ENCODE peak calls at places on chromosome 10, in four cellular contexts. One of them, this sample, is unnamed.
A peak's percentile ranks its signal among the peaks of the same experiment; 100 is the strongest.

GRCh38 chr10:19654576-19654975 is 161.7 kb upstream of the PLXDC2 start:
- DNase-seq in HepG2: no peak
- DNase-seq in H1: no peak
- DNase-seq in K562: no peak
- DNase-seq in this sample: no peak

GRCh38 chr10:30985552-30985951 is 46.1 kb downstream of the ZNF438 start:
- DNase-seq in HepG2: no peak
- DNase-seq in H1: no peak
- DNase-seq in K562: no peak
- DNase-seq in this sample: no peak

GRCh38 chr10:75108684-75109458 is 2.6 kb upstream of the SAMD8 start:
- DNase-seq in HepG2: peak; percentile 58
- DNase-seq in H1: peak; percentile 86
- DNase-seq in K562: peak; percentile 85
- DNase-seq in this sample: peak; percentile 89

GRCh38 chr10:7202804-7203203 is 208.0 kb downstream of the SFMBT2 start:
- DNase-seq in HepG2: no peak
- DNase-seq in H1: no peak
- DNase-seq in K562: no peak
- DNase-seq in this sample: no peak

GRCh38 chr10:110456523-110457091 is 41.1 kb upstream of the DUSP5 start:
- DNase-seq in HepG2: no peak
- DNase-seq in H1: no peak
- DNase-seq in K562: no peak
- DNase-seq in this sample: peak; percentile 65

GRCh38 chr10:3222068-3222467 is 49.5 kb upstream of the PITRM1 start:
- DNase-seq in HepG2: no peak
- DNase-seq in H1: no peak
- DNase-seq in K562: no peak
- DNase-seq in this sample: peak; percentile 41

GRCh38 chr10:25766213-25766612 is 167.8 kb upstream of the MYO3A start:
- DNase-seq in HepG2: no peak
- DNase-seq in H1: no peak
- DNase-seq in K562: no peak
- DNase-seq in this sample: no peak

GRCh38 chr10:8990280-8990987 is 935.9 kb downstream of the GATA3 start:
- DNase-seq in HepG2: no peak
- DNase-seq in H1: no peak
- DNase-seq in K562: no peak
- DNase-seq in this sample: no peak

GRCh38 chr10:44706745-44707144 is 204.4 kb upstream of the TMEM72 start:
- DNase-seq in HepG2: no peak
- DNase-seq in H1: no peak
- DNase-seq in K562: no peak
- DNase-seq in this sample: no peak
- TF ChIP-seq PHF8 in HepG2: no peak
- TF ChIP-seq PHF8 in H1: no peak
- TF ChIP-seq PHF8 in K562: no peak
- TF ChIP-seq PHF8 in this sample: no peak

GRCh38 chr10:53403688-53404087 is 631.1 kb upstream of the MBL2 start:
- DNase-seq in HepG2: no peak
- DNase-seq in H1: no peak
- DNase-seq in K562: no peak
- DNase-seq in this sample: no peak
- TF ChIP-seq PHF8 in HepG2: no peak
- TF ChIP-seq PHF8 in H1: no peak
- TF ChIP-seq PHF8 in K562: no peak
- TF ChIP-seq PHF8 in this sample: no peak

GRCh38 chr10:113691381-113691780 is 11.7 kb downstream of the CASP7 start:
- DNase-seq in HepG2: no peak
- DNase-seq in H1: no peak
- DNase-seq in K562: no peak
- DNase-seq in this sample: no peak
- TF ChIP-seq PHF8 in HepG2: no peak
- TF ChIP-seq PHF8 in H1: no peak
- TF ChIP-seq PHF8 in K562: no peak
- TF ChIP-seq PHF8 in this sample: no peak

DNA sequence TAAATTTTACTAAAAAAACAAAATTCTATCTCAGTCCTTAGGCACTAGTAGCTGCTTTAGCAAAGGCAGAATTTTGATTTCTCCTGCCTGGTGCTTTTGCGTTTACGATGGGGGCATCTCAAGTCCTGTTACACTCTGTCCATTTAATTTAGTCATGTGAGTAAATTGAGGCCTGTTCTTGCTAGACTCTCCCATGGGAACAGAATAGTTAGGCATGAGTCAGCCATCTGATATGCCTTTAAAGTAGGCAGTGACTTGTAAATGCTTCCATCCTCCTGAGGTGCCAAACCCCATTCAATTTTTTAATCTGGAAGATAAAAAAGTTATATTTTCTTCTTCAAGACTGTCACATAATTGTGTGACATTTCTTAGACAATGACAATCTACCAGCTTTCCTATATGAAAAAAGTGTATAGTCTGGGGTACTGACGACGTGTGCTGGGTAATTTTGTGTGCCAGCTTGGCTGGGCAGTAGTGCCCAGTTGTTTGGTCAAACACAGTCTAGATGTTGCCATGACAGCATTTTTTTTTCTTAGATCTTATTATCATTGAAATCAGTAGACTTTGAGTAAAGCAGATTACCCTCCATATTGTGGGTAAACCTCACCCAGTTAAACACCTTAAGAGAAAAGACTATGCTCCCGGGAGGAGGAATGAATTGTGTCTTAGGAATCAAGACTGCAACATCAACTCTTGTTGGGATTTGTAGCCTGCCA is 603.4 kb downstream of the SORCS1 start:
- DNase-seq in HepG2: no peak
- DNase-seq in H1: no peak
- DNase-seq in K562: no peak
- DNase-seq in this sample: no peak
- TF ChIP-seq PHF8 in HepG2: no peak
- TF ChIP-seq PHF8 in H1: no peak
- TF ChIP-seq PHF8 in K562: no peak
- TF ChIP-seq PHF8 in this sample: no peak

GRCh38 chr10:89160339-89160738 is 46.8 kb downstream of the CH25H start:
- DNase-seq in HepG2: no peak
- DNase-seq in H1: no peak
- DNase-seq in K562: no peak
- DNase-seq in this sample: no peak

GRCh38 chr10:89156161-89156560 is 51.0 kb downstream of the CH25H start:
- DNase-seq in HepG2: no peak
- DNase-seq in H1: no peak
- DNase-seq in K562: no peak
- DNase-seq in this sample: no peak

GRCh38 chr10:89153971-89154370 is 53.1 kb downstream of the CH25H start:
- DNase-seq in HepG2: no peak
- DNase-seq in H1: no peak
- DNase-seq in K562: no peak
- DNase-seq in this sample: no peak

GRCh38 chr10:89159761-89160160 is 47.4 kb downstream of the CH25H start:
- DNase-seq in HepG2: no peak
- DNase-seq in H1: no peak
- DNase-seq in K562: no peak
- DNase-seq in this sample: no peak

GRCh38 chr10:89158446-89158845 is 48.7 kb downstream of the CH25H start:
- DNase-seq in HepG2: no peak
- DNase-seq in H1: no peak
- DNase-seq in K562: no peak
- DNase-seq in this sample: no peak
- TF ChIP-seq PHF8 in HepG2: no peak
- TF ChIP-seq PHF8 in H1: no peak
- TF ChIP-seq PHF8 in K562: no peak
- TF ChIP-seq PHF8 in this sample: no peak

GRCh38 chr10:43226441-43226840 is 40.4 kb downstream of the RASGEF1A start:
- DNase-seq in HepG2: no peak
- DNase-seq in H1: no peak
- DNase-seq in K562: no peak
- DNase-seq in this sample: no peak

GRCh38 chr10:43225787-43226153 is 41.1 kb downstream of the RASGEF1A start:
- DNase-seq in HepG2: no peak
- DNase-seq in H1: peak; percentile 35
- DNase-seq in K562: no peak
- DNase-seq in this sample: no peak

GRCh38 chr10:43226851-43227845 is 39.7 kb downstream of the RASGEF1A start:
- DNase-seq in HepG2: no peak
- DNase-seq in H1: peak; percentile 37
- DNase-seq in K562: no peak
- DNase-seq in this sample: no peak

GRCh38 chr10:43224321-43224720 is 42.5 kb downstream of the RASGEF1A start:
- DNase-seq in HepG2: no peak
- DNase-seq in H1: no peak
- DNase-seq in K562: no peak
- DNase-seq in this sample: no peak

DNA sequence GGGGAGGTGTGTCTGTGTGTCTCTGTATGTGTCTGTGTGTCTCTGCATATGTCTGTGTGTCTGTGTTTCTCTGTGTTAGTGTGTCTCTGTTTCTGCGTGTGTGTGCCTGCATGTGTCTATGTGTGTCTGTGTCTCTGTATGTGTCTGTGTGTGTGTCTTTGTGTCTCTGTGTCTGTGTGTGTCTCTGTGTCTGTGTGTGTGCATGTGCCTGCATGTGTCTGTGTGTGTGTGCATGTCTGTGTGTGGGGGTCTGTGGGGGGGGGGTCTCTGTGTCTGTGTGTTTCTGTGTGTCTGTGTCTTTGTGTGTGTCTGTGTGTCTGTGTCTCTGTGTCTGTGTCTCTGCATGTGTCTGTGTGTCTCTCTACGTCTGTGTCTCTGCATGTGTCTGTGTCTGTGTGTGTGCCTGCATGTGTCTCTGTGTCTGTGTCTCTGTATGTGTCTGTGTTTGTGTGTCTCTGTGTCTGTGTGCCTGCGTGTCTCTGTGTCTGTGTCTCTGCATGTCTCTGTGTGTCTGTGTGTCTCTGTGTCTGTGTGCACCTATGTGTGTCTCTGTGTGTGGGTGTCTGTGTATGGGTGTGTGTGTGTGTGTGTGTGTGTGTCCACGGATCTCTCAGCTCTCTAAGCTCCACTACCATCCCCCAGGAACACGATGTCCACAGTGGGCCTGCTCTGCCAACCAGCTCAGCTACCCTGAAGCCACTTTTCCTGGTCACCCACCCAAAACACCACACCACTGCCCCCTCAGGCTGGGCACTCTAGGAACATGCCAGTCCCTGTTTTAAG is 41.7 kb downstream of the RASGEF1A start:
- DNase-seq in HepG2: no peak
- DNase-seq in H1: no peak
- DNase-seq in K562: no peak
- DNase-seq in this sample: no peak
- TF ChIP-seq PHF8 in HepG2: no peak
- TF ChIP-seq PHF8 in H1: no peak
- TF ChIP-seq PHF8 in K562: no peak
- TF ChIP-seq PHF8 in this sample: no peak

DNA sequence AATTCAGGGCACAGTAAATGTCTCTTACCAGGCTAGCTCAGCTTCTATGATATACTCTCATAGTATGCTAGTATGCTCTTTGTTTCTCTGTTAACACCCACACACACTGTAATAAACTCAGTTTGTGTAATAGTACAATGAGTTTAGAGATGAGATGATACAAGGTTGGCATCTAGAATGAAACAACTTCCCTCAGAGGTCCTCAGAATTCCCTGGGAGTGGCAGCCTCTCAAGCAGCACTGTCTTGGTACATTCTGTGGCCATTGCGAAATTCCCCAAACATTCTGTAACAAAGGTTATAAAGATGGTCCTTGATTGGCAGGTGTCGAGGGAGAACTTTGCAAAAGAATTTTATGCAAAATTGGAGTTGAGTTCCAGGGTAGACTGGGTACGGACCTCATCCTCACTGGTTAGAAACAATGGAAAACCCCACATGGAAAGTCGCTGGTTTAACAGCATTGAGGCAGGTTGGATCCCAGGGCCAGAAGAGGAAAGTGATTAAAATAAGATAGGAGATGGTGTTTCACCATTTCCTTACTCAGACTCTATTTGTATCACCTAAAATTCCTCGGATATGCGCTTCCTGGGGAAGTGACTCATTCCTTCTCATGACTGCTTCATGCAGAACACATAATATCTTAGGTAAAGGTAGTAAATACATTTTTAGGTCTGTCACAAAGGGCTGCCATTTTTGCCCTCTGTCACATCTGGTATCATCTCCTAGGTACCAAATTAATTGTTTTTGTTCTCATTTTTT is 657.8 kb downstream of the SORCS1 start:
- DNase-seq in HepG2: no peak
- DNase-seq in H1: no peak
- DNase-seq in K562: no peak
- DNase-seq in this sample: no peak
- TF ChIP-seq PHF8 in HepG2: no peak
- TF ChIP-seq PHF8 in H1: no peak
- TF ChIP-seq PHF8 in K562: no peak
- TF ChIP-seq PHF8 in this sample: no peak

GRCh38 chr10:95400789-95401188 is 110.0 kb upstream of the PDLIM1 start:
- DNase-seq in HepG2: no peak
- DNase-seq in H1: no peak
- DNase-seq in K562: no peak
- DNase-seq in this sample: no peak
- TF ChIP-seq PHF8 in HepG2: no peak
- TF ChIP-seq PHF8 in H1: no peak
- TF ChIP-seq PHF8 in K562: no peak
- TF ChIP-seq PHF8 in this sample: no peak

DNA sequence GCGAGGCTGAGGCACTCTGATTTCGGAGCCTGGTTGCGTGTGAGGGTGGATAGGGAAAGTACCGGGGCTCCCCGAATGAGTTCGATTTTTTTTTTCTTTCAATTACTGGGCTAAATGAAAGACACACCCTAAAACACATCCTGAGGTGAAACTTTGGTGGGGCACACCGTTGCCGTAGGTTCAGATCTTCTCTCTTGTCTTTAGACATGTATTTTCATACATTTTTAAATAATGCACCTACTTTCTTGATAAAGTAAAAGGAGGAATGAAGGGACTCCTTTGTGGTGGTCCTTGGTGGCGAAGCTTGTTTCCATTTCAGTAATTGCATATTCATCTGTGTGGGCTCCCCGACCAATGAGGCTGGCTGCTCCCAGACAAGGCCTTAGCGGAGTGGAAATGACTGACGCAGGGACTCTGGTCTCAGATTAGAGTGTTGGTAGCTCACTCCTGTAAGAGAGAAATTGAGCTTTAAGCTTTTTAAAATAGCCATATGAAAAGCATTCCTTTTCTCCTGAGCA is 764 bp downstream of the CCSER2 start:
- DNase-seq in HepG2: peak; percentile 47
- DNase-seq in H1: no peak
- DNase-seq in K562: peak; percentile 29
- DNase-seq in this sample: peak; percentile 47
- TF ChIP-seq PHF8 in HepG2: peak; percentile 19
- TF ChIP-seq PHF8 in H1: no peak
- TF ChIP-seq PHF8 in K562: no peak
- TF ChIP-seq PHF8 in this sample: no peak

GRCh38 chr10:115093776-115094361 is 704 bp downstream of the ATRNL1 start:
- DNase-seq in HepG2: no peak
- DNase-seq in H1: peak; percentile 82
- DNase-seq in K562: no peak
- DNase-seq in this sample: peak; percentile 33
- TF ChIP-seq PHF8 in HepG2: no peak
- TF ChIP-seq PHF8 in H1: no peak
- TF ChIP-seq PHF8 in K562: no peak
- TF ChIP-seq PHF8 in this sample: no peak